ENCODE peak calls at places on chromosomes 1 and 21, in seven cellular contexts. One of them, this sample, is unnamed.

GRCh38 chr1:29341936-29342335 is 105.6 kb downstream of the PTPRU start:
- DNase-seq in pancreas: no peak
- DNase-seq in osteoblast: peak; percentile 32
- DNase-seq in mesendoderm: peak; percentile 16
- DNase-seq in dorsolateral prefrontal cortex: no peak
- DNase-seq in body of pancreas: no peak
- DNase-seq in right cardiac atrium: no peak
- DNase-seq in this sample: no peak

GRCh38 chr1:61839702-61840101 is 97.4 kb downstream of the PATJ start:
- DNase-seq in pancreas: no peak
- DNase-seq in osteoblast: peak; percentile 76
- DNase-seq in mesendoderm: no peak
- DNase-seq in dorsolateral prefrontal cortex: no peak
- DNase-seq in body of pancreas: no peak
- DNase-seq in right cardiac atrium: no peak
- DNase-seq in this sample: peak; percentile 36

GRCh38 chr1:170659404-170660035 is 4.4 kb upstream of the PRRX1 start:
- DNase-seq in pancreas: no peak
- DNase-seq in osteoblast: no peak
- DNase-seq in mesendoderm: peak; percentile 17
- DNase-seq in dorsolateral prefrontal cortex: no peak
- DNase-seq in body of pancreas: no peak
- DNase-seq in right cardiac atrium: no peak
- DNase-seq in this sample: no peak

GRCh38 chr1:217134857-217135568 is 411.8 kb upstream of the ESRRG start:
- DNase-seq in pancreas: peak; percentile 60
- DNase-seq in osteoblast: peak; percentile 81
- DNase-seq in mesendoderm: peak; percentile 55
- DNase-seq in dorsolateral prefrontal cortex: no peak
- DNase-seq in body of pancreas: peak; percentile 36
- DNase-seq in right cardiac atrium: peak; percentile 40
- DNase-seq in this sample: no peak

GRCh38 chr1:9340864-9341263 is 48.2 kb downstream of the SPSB1 start:
- DNase-seq in pancreas: no peak
- DNase-seq in osteoblast: no peak
- DNase-seq in mesendoderm: no peak
- DNase-seq in dorsolateral prefrontal cortex: no peak
- DNase-seq in body of pancreas: no peak
- DNase-seq in right cardiac atrium: peak; percentile 68
- DNase-seq in this sample: no peak

GRCh38 chr1:192493584-192493983 is 82.0 kb upstream of the RGS1 start:
- DNase-seq in pancreas: no peak
- DNase-seq in osteoblast: no peak
- DNase-seq in mesendoderm: no peak
- DNase-seq in dorsolateral prefrontal cortex: no peak
- DNase-seq in body of pancreas: no peak
- DNase-seq in right cardiac atrium: no peak
- DNase-seq in this sample: no peak

GRCh38 chr1:186848509-186849130 is 19.9 kb downstream of the PLA2G4A start:
- DNase-seq in pancreas: no peak
- DNase-seq in osteoblast: no peak
- DNase-seq in mesendoderm: no peak
- DNase-seq in dorsolateral prefrontal cortex: no peak
- DNase-seq in body of pancreas: no peak
- DNase-seq in right cardiac atrium: no peak
- DNase-seq in this sample: no peak

GRCh38 chr1:31005617-31006166 is 59.8 kb downstream of the PUM1 start:
- DNase-seq in pancreas: no peak
- DNase-seq in osteoblast: no peak
- DNase-seq in mesendoderm: no peak
- DNase-seq in dorsolateral prefrontal cortex: no peak
- DNase-seq in body of pancreas: no peak
- DNase-seq in right cardiac atrium: no peak
- DNase-seq in this sample: no peak

GRCh38 chr1:236605030-236605806 is 902 bp upstream of the HEATR1 start:
- DNase-seq in pancreas: no peak
- DNase-seq in osteoblast: no peak
- DNase-seq in mesendoderm: no peak
- DNase-seq in dorsolateral prefrontal cortex: no peak
- DNase-seq in body of pancreas: no peak
- DNase-seq in right cardiac atrium: peak; percentile 21
- DNase-seq in this sample: no peak

GRCh38 chr21:29797155-29797554 is 142.6 kb downstream of the GRIK1 start:
- DNase-seq in pancreas: no peak
- DNase-seq in osteoblast: no peak
- DNase-seq in mesendoderm: no peak
- DNase-seq in dorsolateral prefrontal cortex: no peak
- DNase-seq in body of pancreas: no peak
- DNase-seq in right cardiac atrium: no peak
- DNase-seq in this sample: no peak

GRCh38 chr1:59604191-59604590 is 210.6 kb upstream of the HOOK1 start:
- DNase-seq in pancreas: no peak
- DNase-seq in osteoblast: no peak
- DNase-seq in mesendoderm: no peak
- DNase-seq in dorsolateral prefrontal cortex: no peak
- DNase-seq in body of pancreas: no peak
- DNase-seq in right cardiac atrium: no peak
- DNase-seq in this sample: peak; percentile 78

GRCh38 chr1:5477716-5478115 is 514.5 kb downstream of the NPHP4 start:
- DNase-seq in pancreas: no peak
- DNase-seq in osteoblast: no peak
- DNase-seq in mesendoderm: no peak
- DNase-seq in dorsolateral prefrontal cortex: peak; percentile 44
- DNase-seq in body of pancreas: peak; percentile 40
- DNase-seq in right cardiac atrium: no peak
- DNase-seq in this sample: no peak

GRCh38 chr1:2555634-2556276 is 416 bp upstream of the TNFRSF14 start:
- DNase-seq in pancreas: peak; percentile 75
- DNase-seq in osteoblast: peak; percentile 97
- DNase-seq in mesendoderm: no peak
- DNase-seq in dorsolateral prefrontal cortex: peak; percentile 56
- DNase-seq in body of pancreas: peak; percentile 65
- DNase-seq in right cardiac atrium: peak; percentile 92
- DNase-seq in this sample: no peak

GRCh38 chr21:45764792-45765191 is 121.3 kb downstream of the PCBP3 start:
- DNase-seq in pancreas: no peak
- DNase-seq in osteoblast: no peak
- DNase-seq in mesendoderm: no peak
- DNase-seq in dorsolateral prefrontal cortex: no peak
- DNase-seq in body of pancreas: no peak
- DNase-seq in right cardiac atrium: no peak
- DNase-seq in this sample: no peak

GRCh38 chr21:45766055-45766454 is 122.5 kb downstream of the PCBP3 start:
- DNase-seq in pancreas: no peak
- DNase-seq in osteoblast: no peak
- DNase-seq in mesendoderm: no peak
- DNase-seq in dorsolateral prefrontal cortex: no peak
- DNase-seq in body of pancreas: no peak
- DNase-seq in right cardiac atrium: no peak
- DNase-seq in this sample: no peak

GRCh38 chr21:45766501-45766900 is 123.0 kb downstream of the PCBP3 start:
- DNase-seq in pancreas: no peak
- DNase-seq in osteoblast: no peak
- DNase-seq in mesendoderm: no peak
- DNase-seq in dorsolateral prefrontal cortex: no peak
- DNase-seq in body of pancreas: no peak
- DNase-seq in right cardiac atrium: no peak
- DNase-seq in this sample: no peak

GRCh38 chr21:45763506-45763905 is 120.0 kb downstream of the PCBP3 start:
- DNase-seq in pancreas: no peak
- DNase-seq in osteoblast: peak; percentile 47
- DNase-seq in mesendoderm: no peak
- DNase-seq in dorsolateral prefrontal cortex: no peak
- DNase-seq in body of pancreas: no peak
- DNase-seq in right cardiac atrium: no peak
- DNase-seq in this sample: peak; percentile 90

DNA sequence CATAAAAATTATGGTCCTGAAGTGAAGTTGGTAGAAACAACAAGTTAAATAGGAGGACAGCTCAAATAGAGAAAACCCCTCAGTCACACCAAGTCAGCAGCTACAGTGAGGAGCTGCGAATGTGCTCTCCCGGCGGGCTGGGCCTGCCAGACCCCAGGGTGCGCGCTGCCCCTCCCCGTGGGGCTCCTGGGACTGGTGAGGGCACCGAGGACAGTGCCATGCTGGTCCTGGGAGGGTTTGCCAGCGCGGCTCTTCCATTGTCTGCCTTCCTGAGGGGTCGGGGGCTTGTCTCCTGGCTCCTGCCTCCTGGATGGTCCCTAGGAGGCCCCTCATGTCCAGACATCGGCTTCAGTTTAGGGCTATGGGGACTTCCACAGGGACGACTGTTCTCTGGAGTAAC is 121.8 kb downstream of the PCBP3 start:
- DNase-seq in pancreas: no peak
- DNase-seq in osteoblast: no peak
- DNase-seq in mesendoderm: no peak
- DNase-seq in dorsolateral prefrontal cortex: no peak
- DNase-seq in body of pancreas: no peak
- DNase-seq in right cardiac atrium: no peak
- DNase-seq in this sample: no peak
- H3K27ac ChIP-seq in pancreas: no peak overlapping the region
- H3K27ac ChIP-seq in osteoblast: no peak overlapping the region
- H3K27ac ChIP-seq in mesendoderm: no peak overlapping the region
- H3K27ac ChIP-seq in dorsolateral prefrontal cortex: no peak overlapping the region
- H3K27ac ChIP-seq in body of pancreas: no peak overlapping the region
- H3K27ac ChIP-seq in right cardiac atrium: no peak overlapping the region
- H3K27ac ChIP-seq in this sample: no peak overlapping the region

GRCh38 chr1:110610084-110610483 is 3.9 kb upstream of the KCNA2 start:
- DNase-seq in pancreas: no peak
- DNase-seq in osteoblast: no peak
- DNase-seq in mesendoderm: no peak
- DNase-seq in dorsolateral prefrontal cortex: no peak
- DNase-seq in body of pancreas: no peak
- DNase-seq in right cardiac atrium: no peak
- DNase-seq in this sample: no peak

GRCh38 chr1:110607663-110608230 is 1.6 kb upstream of the KCNA2 start:
- DNase-seq in pancreas: no peak
- DNase-seq in osteoblast: peak; percentile 80
- DNase-seq in mesendoderm: peak; percentile 11
- DNase-seq in dorsolateral prefrontal cortex: peak; percentile 51
- DNase-seq in body of pancreas: peak; percentile 37
- DNase-seq in right cardiac atrium: no peak
- DNase-seq in this sample: no peak

GRCh38 chr1:110612060-110612745 is 6.0 kb upstream of the KCNA2 start:
- DNase-seq in pancreas: no peak
- DNase-seq in osteoblast: no peak
- DNase-seq in mesendoderm: peak; percentile 4
- DNase-seq in dorsolateral prefrontal cortex: no peak
- DNase-seq in body of pancreas: peak; percentile 26
- DNase-seq in right cardiac atrium: no peak
- DNase-seq in this sample: no peak

GRCh38 chr1:110608247-110608646 is 2.1 kb upstream of the KCNA2 start:
- DNase-seq in pancreas: no peak
- DNase-seq in osteoblast: no peak
- DNase-seq in mesendoderm: no peak
- DNase-seq in dorsolateral prefrontal cortex: no peak
- DNase-seq in body of pancreas: no peak
- DNase-seq in right cardiac atrium: no peak
- DNase-seq in this sample: no peak

DNA sequence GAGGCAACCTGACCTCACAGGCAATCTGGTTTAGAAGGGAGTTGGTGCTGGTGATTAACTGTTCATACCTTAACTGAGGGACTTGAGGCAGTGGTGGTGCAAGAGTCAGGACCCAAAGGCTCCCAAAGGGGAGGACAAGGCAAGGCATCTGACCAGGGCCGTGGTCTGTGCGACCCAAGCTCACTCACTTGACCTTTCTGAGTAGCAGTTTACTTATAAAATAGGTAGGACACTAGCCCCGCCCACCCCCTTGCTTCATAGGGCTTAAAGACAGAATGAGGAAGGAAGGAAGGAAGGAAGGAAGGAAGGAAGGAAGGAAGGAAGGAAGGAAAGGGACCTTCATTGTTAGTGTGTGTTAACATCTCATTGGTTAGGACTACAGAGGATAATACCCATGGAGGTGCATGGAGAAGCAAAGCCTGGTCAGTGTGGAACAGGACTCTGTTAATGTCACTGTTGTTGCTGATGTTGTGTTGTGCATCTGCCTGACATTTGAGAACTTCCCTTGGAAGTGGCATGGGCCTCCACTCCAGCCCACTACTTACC is 4.7 kb upstream of the KCNA2 start:
- DNase-seq in pancreas: no peak
- DNase-seq in osteoblast: no peak
- DNase-seq in mesendoderm: no peak
- DNase-seq in dorsolateral prefrontal cortex: no peak
- DNase-seq in body of pancreas: no peak
- DNase-seq in right cardiac atrium: no peak
- DNase-seq in this sample: no peak
- H3K27me3 ChIP-seq in pancreas: no peaks in the 10 kb centered on the region
- H3K27me3 ChIP-seq in osteoblast: peaks cover 45% of the 10 kb centered on the region
- H3K27me3 ChIP-seq in mesendoderm: peaks cover 28% of the 10 kb centered on the region
- H3K27me3 ChIP-seq in dorsolateral prefrontal cortex: no peaks in the 10 kb centered on the region
- H3K27me3 ChIP-seq in body of pancreas: no peaks in the 10 kb centered on the region
- H3K27me3 ChIP-seq in right cardiac atrium: no peaks in the 10 kb centered on the region
- H3K27me3 ChIP-seq in this sample: peaks cover 54% of the 10 kb centered on the region

DNA sequence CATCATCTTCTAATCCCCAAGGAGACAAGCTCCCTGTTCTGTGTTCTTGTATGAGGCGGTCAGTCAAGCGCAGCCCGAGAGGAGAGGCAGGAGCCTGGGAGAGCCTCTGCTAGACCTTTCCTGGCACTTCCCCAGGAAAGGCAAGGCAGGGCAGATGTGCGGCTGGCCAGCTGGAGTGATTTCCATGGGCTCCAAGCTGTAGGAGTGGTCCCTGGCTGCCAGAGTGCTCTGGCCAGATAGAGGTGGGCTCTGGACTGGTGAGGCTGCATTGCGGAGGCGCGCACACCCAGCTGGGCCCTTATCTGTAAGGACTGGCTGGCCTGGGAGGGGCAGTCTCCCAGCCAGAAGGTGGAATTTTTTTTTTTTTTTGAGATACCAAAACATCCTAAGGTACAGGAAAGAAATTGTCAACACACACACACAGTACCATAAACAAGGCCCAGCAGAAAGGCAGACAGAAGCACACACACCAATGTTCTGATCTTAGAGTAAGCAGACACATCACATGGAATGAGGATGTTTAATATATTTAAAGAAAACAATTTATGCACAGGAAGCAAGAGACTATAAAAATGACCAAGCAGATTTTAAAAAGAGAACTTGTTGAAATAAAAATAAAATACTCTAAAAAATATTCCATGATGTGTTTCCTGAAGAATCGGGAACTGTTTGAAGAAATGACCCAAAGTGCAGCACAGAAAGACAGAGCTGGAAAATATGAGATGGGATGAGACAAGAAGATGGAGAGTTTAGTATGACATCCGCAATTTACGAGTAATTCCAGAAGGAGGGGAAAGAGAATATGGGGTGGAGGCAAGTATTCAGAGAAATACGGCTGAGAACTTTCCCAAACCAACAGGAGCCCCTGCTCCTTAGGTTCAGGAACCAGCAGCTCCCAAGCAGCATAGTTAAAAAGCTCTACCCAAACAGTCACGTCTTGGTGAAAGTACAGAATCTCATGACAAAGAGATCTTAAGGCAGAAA is 13.4 kb downstream of the IBA57 start:
- DNase-seq in pancreas: no peak
- DNase-seq in osteoblast: no peak
- DNase-seq in mesendoderm: no peak
- DNase-seq in dorsolateral prefrontal cortex: peak; percentile 6
- DNase-seq in body of pancreas: no peak
- DNase-seq in right cardiac atrium: peak; percentile 66
- DNase-seq in this sample: no peak
- H3K27ac ChIP-seq in pancreas: no peak overlapping the region
- H3K27ac ChIP-seq in osteoblast: no peak overlapping the region
- H3K27ac ChIP-seq in mesendoderm: no peak overlapping the region
- H3K27ac ChIP-seq in dorsolateral prefrontal cortex: peak overlapping the region; percentile 62
- H3K27ac ChIP-seq in body of pancreas: no peak overlapping the region
- H3K27ac ChIP-seq in right cardiac atrium: no peak overlapping the region
- H3K27ac ChIP-seq in this sample: no peak overlapping the region

GRCh38 chr1:41285818-41286217 is 43.7 kb upstream of the SCMH1 start:
- DNase-seq in pancreas: no peak
- DNase-seq in osteoblast: no peak
- DNase-seq in mesendoderm: no peak
- DNase-seq in dorsolateral prefrontal cortex: no peak
- DNase-seq in body of pancreas: no peak
- DNase-seq in right cardiac atrium: no peak
- DNase-seq in this sample: no peak
- H3K27me3 ChIP-seq in pancreas: no peaks in the 10 kb centered on the region
- H3K27me3 ChIP-seq in osteoblast: peaks cover 13% of the 10 kb centered on the region
- H3K27me3 ChIP-seq in mesendoderm: no peaks in the 10 kb centered on the region
- H3K27me3 ChIP-seq in dorsolateral prefrontal cortex: no peaks in the 10 kb centered on the region
- H3K27me3 ChIP-seq in body of pancreas: no peaks in the 10 kb centered on the region
- H3K27me3 ChIP-seq in right cardiac atrium: no peaks in the 10 kb centered on the region
- H3K27me3 ChIP-seq in this sample: peaks cover 14% of the 10 kb centered on the region